ENCODE peak calls at places on chromosomes 11 and 22, in six cellular contexts. One of them, this sample, is unnamed.

GRCh38 chr22:48561676-48562075 is 1266.0 kb downstream of the BRD1 start:
- DNase-seq in neural progenitor cell: no peak
- DNase-seq in heart left ventricle: no peak
- DNase-seq in stomach: no peak
- DNase-seq in H1: no peak
- DNase-seq in CD8-positive, alpha-beta T cell: no peak
- DNase-seq in this sample: no peak

GRCh38 chr11:26734706-26735105 is 12.8 kb upstream of the SLC5A12 start:
- DNase-seq in neural progenitor cell: no peak
- DNase-seq in heart left ventricle: no peak
- DNase-seq in stomach: no peak
- DNase-seq in H1: no peak
- DNase-seq in CD8-positive, alpha-beta T cell: no peak
- DNase-seq in this sample: no peak

GRCh38 chr11:42841563-42841962 is 470.2 kb upstream of the API5 start:
- DNase-seq in neural progenitor cell: peak; percentile 31
- DNase-seq in heart left ventricle: no peak
- DNase-seq in stomach: no peak
- DNase-seq in H1: no peak
- DNase-seq in CD8-positive, alpha-beta T cell: no peak
- DNase-seq in this sample: no peak

GRCh38 chr11:64742940-64743590 is 877 bp downstream of the RASGRP2 start:
- DNase-seq in neural progenitor cell: peak; percentile 70
- DNase-seq in heart left ventricle: peak; percentile 86
- DNase-seq in stomach: peak; percentile 79
- DNase-seq in H1: peak; percentile 94
- DNase-seq in CD8-positive, alpha-beta T cell: peak; percentile 65
- DNase-seq in this sample: peak; percentile 86

GRCh38 chr11:96044311-96044710 is 120.4 kb upstream of the MTMR2 start:
- DNase-seq in neural progenitor cell: no peak
- DNase-seq in heart left ventricle: no peak
- DNase-seq in stomach: no peak
- DNase-seq in H1: no peak
- DNase-seq in CD8-positive, alpha-beta T cell: no peak
- DNase-seq in this sample: no peak

GRCh38 chr11:117928818-117929567 is at the start of gene TMPRSS13:
- DNase-seq in neural progenitor cell: no peak
- DNase-seq in heart left ventricle: no peak
- DNase-seq in stomach: no peak
- DNase-seq in H1: no peak
- DNase-seq in CD8-positive, alpha-beta T cell: no peak
- DNase-seq in this sample: no peak

GRCh38 chr11:108135845-108136599 is 14.7 kb downstream of the ACAT1 start:
- DNase-seq in neural progenitor cell: no peak
- DNase-seq in heart left ventricle: no peak
- DNase-seq in stomach: no peak
- DNase-seq in H1: no peak
- DNase-seq in CD8-positive, alpha-beta T cell: peak; percentile 22
- DNase-seq in this sample: no peak

GRCh38 chr11:12330491-12331231 is 46.7 kb upstream of the PARVA start:
- DNase-seq in neural progenitor cell: peak; percentile 62
- DNase-seq in heart left ventricle: no peak
- DNase-seq in stomach: no peak
- DNase-seq in H1: no peak
- DNase-seq in CD8-positive, alpha-beta T cell: no peak
- DNase-seq in this sample: no peak

GRCh38 chr11:64620286-64620962 is 29.4 kb downstream of the SLC22A12 start:
- DNase-seq in neural progenitor cell: peak; percentile 71
- DNase-seq in heart left ventricle: no peak
- DNase-seq in stomach: no peak
- DNase-seq in H1: no peak
- DNase-seq in CD8-positive, alpha-beta T cell: no peak
- DNase-seq in this sample: peak; percentile 80

GRCh38 chr22:46453006-46453828 is 84.2 kb downstream of the CELSR1 start:
- DNase-seq in neural progenitor cell: no peak
- DNase-seq in heart left ventricle: no peak
- DNase-seq in stomach: peak; percentile 85
- DNase-seq in H1: no peak
- DNase-seq in CD8-positive, alpha-beta T cell: no peak
- DNase-seq in this sample: no peak

GRCh38 chr22:35887296-35887875 is 141.2 kb downstream of the RBFOX2 start:
- DNase-seq in neural progenitor cell: no peak
- DNase-seq in heart left ventricle: no peak
- DNase-seq in stomach: no peak
- DNase-seq in H1: no peak
- DNase-seq in CD8-positive, alpha-beta T cell: no peak
- DNase-seq in this sample: no peak

GRCh38 chr11:90614318-90614717 is 391.5 kb upstream of the CHORDC1 start:
- DNase-seq in neural progenitor cell: no peak
- DNase-seq in heart left ventricle: no peak
- DNase-seq in stomach: no peak
- DNase-seq in H1: no peak
- DNase-seq in CD8-positive, alpha-beta T cell: no peak
- DNase-seq in this sample: no peak

GRCh38 chr11:104897891-104898684 is at the start of gene CASP12:
- DNase-seq in neural progenitor cell: no peak
- DNase-seq in heart left ventricle: no peak
- DNase-seq in stomach: no peak
- DNase-seq in H1: no peak
- DNase-seq in CD8-positive, alpha-beta T cell: no peak
- DNase-seq in this sample: no peak

GRCh38 chr11:6357222-6357621 is 33.1 kb upstream of the SMPD1 start:
- DNase-seq in neural progenitor cell: no peak
- DNase-seq in heart left ventricle: peak; percentile 52
- DNase-seq in stomach: no peak
- DNase-seq in H1: no peak
- DNase-seq in CD8-positive, alpha-beta T cell: no peak
- DNase-seq in this sample: no peak

GRCh38 chr11:122162095-122162494 is 46.1 kb upstream of the BLID start:
- DNase-seq in neural progenitor cell: no peak
- DNase-seq in heart left ventricle: no peak
- DNase-seq in stomach: no peak
- DNase-seq in H1: no peak
- DNase-seq in CD8-positive, alpha-beta T cell: no peak
- DNase-seq in this sample: no peak

GRCh38 chr11:17760102-17761029 is 25.8 kb downstream of the KCNC1 start:
- DNase-seq in neural progenitor cell: peak; percentile 88
- DNase-seq in heart left ventricle: no peak
- DNase-seq in stomach: peak; percentile 61
- DNase-seq in H1: peak; percentile 84
- DNase-seq in CD8-positive, alpha-beta T cell: no peak
- DNase-seq in this sample: peak; percentile 72

GRCh38 chr22:42847110-42847509 is 10.0 kb downstream of the ARFGAP3 start:
- DNase-seq in neural progenitor cell: no peak
- DNase-seq in heart left ventricle: no peak
- DNase-seq in stomach: no peak
- DNase-seq in H1: no peak
- DNase-seq in CD8-positive, alpha-beta T cell: no peak
- DNase-seq in this sample: no peak

GRCh38 chr22:43919106-43919965 is 4.3 kb upstream of the PNPLA3 start:
- DNase-seq in neural progenitor cell: no peak
- DNase-seq in heart left ventricle: no peak
- DNase-seq in stomach: peak; percentile 44
- DNase-seq in H1: no peak
- DNase-seq in CD8-positive, alpha-beta T cell: no peak
- DNase-seq in this sample: no peak

GRCh38 chr11:8732748-8733241 is 50.2 kb downstream of the RPL27A start:
- DNase-seq in neural progenitor cell: no peak
- DNase-seq in heart left ventricle: peak; percentile 75
- DNase-seq in stomach: peak; percentile 40
- DNase-seq in H1: no peak
- DNase-seq in CD8-positive, alpha-beta T cell: no peak
- DNase-seq in this sample: no peak

GRCh38 chr22:43159484-43160178 is 8.3 kb downstream of the TSPO start:
- DNase-seq in neural progenitor cell: peak; percentile 70
- DNase-seq in heart left ventricle: no peak
- DNase-seq in stomach: peak; percentile 96
- DNase-seq in H1: peak; percentile 77
- DNase-seq in CD8-positive, alpha-beta T cell: no peak
- DNase-seq in this sample: no peak

GRCh38 chr11:15830730-15831443 is 525.5 kb downstream of the SOX6 start:
- DNase-seq in neural progenitor cell: no peak
- DNase-seq in heart left ventricle: no peak
- DNase-seq in stomach: no peak
- DNase-seq in H1: no peak
- DNase-seq in CD8-positive, alpha-beta T cell: no peak
- DNase-seq in this sample: no peak

GRCh38 chr11:72736452-72737069 is 15.6 kb downstream of the ARAP1 start:
- DNase-seq in neural progenitor cell: no peak
- DNase-seq in heart left ventricle: peak; percentile 57
- DNase-seq in stomach: no peak
- DNase-seq in H1: no peak
- DNase-seq in CD8-positive, alpha-beta T cell: peak; percentile 95
- DNase-seq in this sample: peak; percentile 80

GRCh38 chr22:40383905-40384304 is 13.5 kb downstream of the SGSM3 start:
- DNase-seq in neural progenitor cell: no peak
- DNase-seq in heart left ventricle: no peak
- DNase-seq in stomach: no peak
- DNase-seq in H1: no peak
- DNase-seq in CD8-positive, alpha-beta T cell: no peak
- DNase-seq in this sample: no peak

GRCh38 chr11:15641191-15641810 is 526.6 kb downstream of the INSC start:
- DNase-seq in neural progenitor cell: no peak
- DNase-seq in heart left ventricle: no peak
- DNase-seq in stomach: no peak
- DNase-seq in H1: no peak
- DNase-seq in CD8-positive, alpha-beta T cell: no peak
- DNase-seq in this sample: no peak

GRCh38 chr22:44574057-44574456 is 76.0 kb upstream of the RTL6 start:
- DNase-seq in neural progenitor cell: no peak
- DNase-seq in heart left ventricle: no peak
- DNase-seq in stomach: peak; percentile 41
- DNase-seq in H1: no peak
- DNase-seq in CD8-positive, alpha-beta T cell: no peak
- DNase-seq in this sample: no peak

GRCh38 chr11:78666675-78667129 is 92.0 kb upstream of the NARS2 start:
- DNase-seq in neural progenitor cell: no peak
- DNase-seq in heart left ventricle: no peak
- DNase-seq in stomach: no peak
- DNase-seq in H1: no peak
- DNase-seq in CD8-positive, alpha-beta T cell: no peak
- DNase-seq in this sample: no peak

DNA sequence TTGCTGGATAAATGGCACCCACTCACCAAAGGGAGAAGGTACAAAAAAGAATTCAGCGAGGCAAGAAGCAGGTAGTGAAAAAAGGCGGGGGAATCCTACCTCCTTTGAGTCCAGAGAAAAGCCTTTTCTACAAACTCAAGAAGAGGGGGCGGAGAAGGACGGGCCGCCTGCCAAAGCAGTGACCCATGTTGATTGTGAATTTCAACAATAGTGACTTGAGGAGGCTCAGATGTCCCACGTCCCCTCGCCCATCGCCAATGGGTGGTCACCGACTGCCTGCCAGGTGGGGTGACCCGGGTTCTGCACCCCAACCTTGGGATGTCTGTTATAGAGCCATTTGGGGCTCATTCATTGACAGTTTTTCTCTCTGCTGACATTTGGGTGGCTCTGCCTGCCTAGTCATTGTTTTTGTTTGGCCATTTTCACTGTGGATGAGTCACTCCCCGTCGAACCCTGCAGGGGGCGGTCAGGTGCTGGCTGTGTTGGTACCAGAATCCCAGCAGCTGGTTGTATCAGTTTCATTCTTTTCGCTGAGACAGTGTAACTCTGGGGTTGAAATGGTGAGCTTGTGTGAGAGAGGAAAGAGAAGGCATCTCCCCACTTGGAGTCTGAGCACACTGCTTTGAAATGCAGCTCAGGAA is 163.4 kb upstream of the NCAM1 start:
- DNase-seq in neural progenitor cell: peak; percentile 58
- DNase-seq in heart left ventricle: no peak
- DNase-seq in stomach: peak; percentile 68
- DNase-seq in H1: peak; percentile 85
- DNase-seq in CD8-positive, alpha-beta T cell: no peak
- DNase-seq in this sample: peak; percentile 53
- TF ChIP-seq CTCF in neural progenitor cell: peak; percentile 63
- TF ChIP-seq CTCF in heart left ventricle: no peak
- TF ChIP-seq CTCF in stomach: no peak
- TF ChIP-seq CTCF in H1: peak; percentile 80
- TF ChIP-seq CTCF in CD8-positive, alpha-beta T cell: no peak
- TF ChIP-seq CTCF in this sample: peak; percentile 19

GRCh38 chr22:25487508-25487907 is 77.0 kb upstream of the GRK3 start:
- DNase-seq in neural progenitor cell: no peak
- DNase-seq in heart left ventricle: no peak
- DNase-seq in stomach: no peak
- DNase-seq in H1: no peak
- DNase-seq in CD8-positive, alpha-beta T cell: no peak
- DNase-seq in this sample: no peak

GRCh38 chr22:25490869-25491268 is 73.6 kb upstream of the GRK3 start:
- DNase-seq in neural progenitor cell: no peak
- DNase-seq in heart left ventricle: no peak
- DNase-seq in stomach: no peak
- DNase-seq in H1: no peak
- DNase-seq in CD8-positive, alpha-beta T cell: no peak
- DNase-seq in this sample: no peak

GRCh38 chr22:25488244-25489020 is 76.0 kb upstream of the GRK3 start:
- DNase-seq in neural progenitor cell: no peak
- DNase-seq in heart left ventricle: peak; percentile 69
- DNase-seq in stomach: peak; percentile 86
- DNase-seq in H1: no peak
- DNase-seq in CD8-positive, alpha-beta T cell: no peak
- DNase-seq in this sample: peak; percentile 68

GRCh38 chr22:25492162-25492561 is 72.3 kb upstream of the GRK3 start:
- DNase-seq in neural progenitor cell: no peak
- DNase-seq in heart left ventricle: no peak
- DNase-seq in stomach: no peak
- DNase-seq in H1: no peak
- DNase-seq in CD8-positive, alpha-beta T cell: no peak
- DNase-seq in this sample: no peak

DNA sequence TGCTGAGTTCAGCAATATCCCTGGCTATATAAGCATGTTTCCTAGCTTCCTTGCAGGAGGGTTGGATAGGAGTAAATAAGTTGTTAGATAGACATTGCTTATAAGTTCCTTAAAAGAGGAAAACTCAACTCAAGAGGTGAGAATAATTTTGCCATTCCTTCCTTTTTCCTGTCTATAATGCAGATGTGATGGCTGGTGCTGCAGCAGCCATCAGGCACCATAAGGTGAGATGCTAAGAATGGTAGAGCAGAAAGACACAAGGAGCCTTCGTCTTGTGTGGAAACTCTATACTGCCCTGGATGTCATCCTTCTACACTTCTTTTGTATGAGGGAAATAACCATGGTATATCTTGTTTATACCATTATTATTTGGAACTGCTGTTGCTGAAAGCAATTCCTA is 74.5 kb upstream of the GRK3 start:
- DNase-seq in neural progenitor cell: no peak
- DNase-seq in heart left ventricle: no peak
- DNase-seq in stomach: no peak
- DNase-seq in H1: no peak
- DNase-seq in CD8-positive, alpha-beta T cell: no peak
- DNase-seq in this sample: no peak
- H3K27ac ChIP-seq in neural progenitor cell: no peak overlapping the region
- H3K27ac ChIP-seq in heart left ventricle: no peak overlapping the region
- H3K27ac ChIP-seq in stomach: no peak overlapping the region
- H3K27ac ChIP-seq in H1: no peak overlapping the region
- H3K27ac ChIP-seq in CD8-positive, alpha-beta T cell: no peak overlapping the region
- H3K27ac ChIP-seq in this sample: no peak overlapping the region

GRCh38 chr11:34075178-34075820 is 23.8 kb downstream of the CAPRIN1 start:
- DNase-seq in neural progenitor cell: no peak
- DNase-seq in heart left ventricle: no peak
- DNase-seq in stomach: no peak
- DNase-seq in H1: no peak
- DNase-seq in CD8-positive, alpha-beta T cell: no peak
- DNase-seq in this sample: no peak
- H3K36me3 ChIP-seq in neural progenitor cell: peaks cover 58% of the 10 kb centered on the region
- H3K36me3 ChIP-seq in heart left ventricle: peaks cover 89% of the 10 kb centered on the region
- H3K36me3 ChIP-seq in stomach: peaks cover 89% of the 10 kb centered on the region
- H3K36me3 ChIP-seq in H1: peaks cover 66% of the 10 kb centered on the region
- H3K36me3 ChIP-seq in CD8-positive, alpha-beta T cell: peaks cover 42% of the 10 kb centered on the region
- H3K36me3 ChIP-seq in this sample: peaks cover 74% of the 10 kb centered on the region

GRCh38 chr11:103619480-103619879 is 417.0 kb upstream of the DDI1 start:
- DNase-seq in neural progenitor cell: no peak
- DNase-seq in heart left ventricle: no peak
- DNase-seq in stomach: no peak
- DNase-seq in H1: no peak
- DNase-seq in CD8-positive, alpha-beta T cell: no peak
- DNase-seq in this sample: no peak
- TF ChIP-seq CTCF in neural progenitor cell: no peak
- TF ChIP-seq CTCF in heart left ventricle: no peak
- TF ChIP-seq CTCF in stomach: no peak
- TF ChIP-seq CTCF in H1: peak; percentile 6
- TF ChIP-seq CTCF in CD8-positive, alpha-beta T cell: no peak
- TF ChIP-seq CTCF in this sample: no peak

This sample was measured in Peyer's patch.